ENCODE peak calls at places on chromosomes 7 and 10, in eight cellular contexts. X is progenitor cell of endocrine pancreas, F is astrocyte, T is fibroblast of villous mesenchyme, B is pancreas, Q is dorsolateral prefrontal cortex, O is foreskin keratinocyte, P is upper lobe of right lung. R is an unnamed sample.

GRCh38 chr7:118080947-118081346 is 103.0 kb upstream of the LSM8 start:
- DNase-seq in T (peak; percentile 74), Q (no peak), O (peak; percentile 94), P (no peak), B (no peak), F (peak; percentile 83), X (no peak), R (no peak)

GRCh38 chr10:110993024-110993693 is 73.8 kb downstream of the SHOC2 start:
- DNase-seq in T (peak; percentile 57), Q (no peak), O (peak; percentile 68), B (no peak), X (no peak), F (peak; percentile 94), P (no peak), R (no peak)

GRCh38 chr10:75951026-75951589 is 519.7 kb downstream of the LRMDA start:
- DNase-seq in F (no peak), X (no peak), B (no peak), P (no peak), O (no peak), Q (no peak), T (no peak), R (no peak)

GRCh38 chr10:119675483-119676170 is 24.4 kb downstream of the BAG3 start:
- DNase-seq in F (no peak), B (no peak), Q (no peak), O (no peak), X (no peak), T (no peak), P (no peak), R (no peak)

GRCh38 chr10:49614242-49615198 is 683 bp downstream of the CHAT start:
- DNase-seq in O (no peak), X (no peak), T (no peak), F (no peak), Q (peak; percentile 33), P (peak; percentile 64), B (no peak), R (peak; percentile 31)

GRCh38 chr7:11355571-11355970 is 381.9 kb downstream of the PHF14 start:
- DNase-seq in P (no peak), X (no peak), F (no peak), B (no peak), Q (no peak), T (peak; percentile 32), O (no peak), R (no peak)

GRCh38 chr10:27258838-27259532 is 18.4 kb upstream of the ACBD5 start:
- DNase-seq in Q (no peak), F (no peak), P (no peak), O (no peak), X (peak; percentile 43), T (no peak), B (peak; percentile 38), R (peak; percentile 64)

GRCh38 chr10:122461729-122462532 is 578 bp downstream of the HTRA1 start:
- DNase-seq in B (peak; percentile 66), X (no peak), F (no peak), Q (peak; percentile 65), T (no peak), P (peak; percentile 77), O (no peak), R (peak; percentile 48)

GRCh38 chr10:122172311-122173008 is 98.6 kb upstream of the BTBD16 start:
- DNase-seq in O (no peak), Q (no peak), P (peak; percentile 47), F (no peak), X (no peak), B (no peak), T (no peak), R (no peak)

GRCh38 chr7:7272294-7272693 is 90.0 kb downstream of the C1GALT1 start:
- DNase-seq in F (no peak), P (no peak), B (no peak), X (no peak), Q (no peak), O (no peak), T (no peak), R (no peak)

GRCh38 chr7:641269-641671 is 85.2 kb upstream of the DNAAF5 start:
- DNase-seq in X (no peak), Q (no peak), T (peak; percentile 84), P (no peak), O (no peak), B (no peak), F (peak; percentile 16), R (no peak)

GRCh38 chr10:83252169-83252568 is 887.1 kb upstream of the GHITM start:
- DNase-seq in O (no peak), T (no peak), Q (no peak), F (no peak), B (no peak), X (no peak), P (no peak), R (no peak)

DNA sequence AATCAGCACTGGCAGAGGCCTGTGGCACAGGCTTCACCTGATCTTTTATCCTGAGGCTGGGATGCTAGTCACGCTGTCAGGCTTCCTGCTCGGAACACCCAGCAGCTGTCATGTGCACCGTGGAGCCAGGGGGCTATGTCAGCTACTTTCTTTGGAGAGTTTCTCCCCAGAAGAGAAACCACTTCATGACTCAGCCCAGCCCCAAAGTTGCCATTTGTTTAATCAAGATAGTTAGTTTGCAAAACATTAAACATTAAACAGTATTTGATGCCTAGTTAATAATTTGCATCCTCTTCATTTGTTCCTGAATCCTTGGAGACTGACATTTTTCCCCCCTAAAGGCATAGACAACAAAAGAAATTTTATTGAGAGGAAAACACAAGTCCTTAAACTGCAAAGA is at the start of gene HABP2:
- DNase-seq in F (no peak), T (no peak), O (no peak), P (no peak), X (no peak), B (peak; percentile 34), Q (no peak), R (no peak)
- TF ChIP-seq CTCF in F (no peak), T (no peak), O (no peak), P (no peak), X (no peak), B (no peak), Q (no peak), R (no peak)

GRCh38 chr10:43221419-43222293 is 45.2 kb downstream of the RASGEF1A start:
- DNase-seq in X (no peak), T (no peak), O (no peak), Q (peak; percentile 31), F (no peak), P (peak; percentile 59), B (peak; percentile 8), R (peak; percentile 49)
- TF ChIP-seq CTCF in X (peak; percentile 31), T (peak; percentile 32), O (peak; percentile 14), Q (no peak), F (no peak), P (no peak), B (no peak), R (peak; percentile 28)

GRCh38 chr10:88865281-88865876 is 13.7 kb upstream of the ANKRD22 start:
- DNase-seq in B (no peak), T (no peak), F (no peak), Q (no peak), X (no peak), P (no peak), O (no peak), R (no peak)
- TF ChIP-seq CTCF in B (no peak), T (peak; percentile 18), F (no peak), Q (no peak), X (no peak), P (peak; percentile 20), O (peak; percentile 65), R (no peak)

GRCh38 chr7:128352138-128352537 is 8.4 kb upstream of the RBM28 start:
- DNase-seq in T (peak; percentile 21), P (peak; percentile 79), O (no peak), F (no peak), Q (peak; percentile 64), X (peak; percentile 48), B (peak; percentile 66), R (peak; percentile 17)
- TF ChIP-seq CTCF in T (peak; percentile 45), P (peak; percentile 48), O (peak; percentile 67), F (no peak), Q (peak; percentile 45), X (peak; percentile 64), B (peak; percentile 48), R (no peak)

GRCh38 chr10:36209480-36209879 is 567.4 kb upstream of the FZD8 start:
- DNase-seq in X (no peak), T (no peak), Q (no peak), B (no peak), P (no peak), F (no peak), O (no peak), R (no peak)
- TF ChIP-seq CTCF in X (no peak), T (no peak), Q (no peak), B (no peak), P (no peak), F (no peak), O (no peak), R (no peak)

GRCh38 chr7:158732483-158733219 is 28.0 kb upstream of the NCAPG2 start:
- DNase-seq in B (no peak), P (no peak), X (no peak), Q (no peak), F (no peak), T (no peak), O (no peak), R (no peak)

GRCh38 chr7:158734861-158735260 is 30.3 kb upstream of the NCAPG2 start:
- DNase-seq in T (peak; percentile 29), F (peak; percentile 73), P (no peak), X (no peak), B (no peak), O (no peak), Q (no peak), R (no peak)

GRCh38 chr7:158735935-158736334 is 31.3 kb upstream of the NCAPG2 start:
- DNase-seq in O (no peak), F (no peak), T (no peak), P (no peak), B (no peak), X (no peak), Q (no peak), R (no peak)

GRCh38 chr7:158733220-158733519 is 28.6 kb upstream of the NCAPG2 start:
- DNase-seq in B (no peak), F (no peak), T (no peak), O (no peak), Q (no peak), P (no peak), X (no peak), R (no peak)

DNA sequence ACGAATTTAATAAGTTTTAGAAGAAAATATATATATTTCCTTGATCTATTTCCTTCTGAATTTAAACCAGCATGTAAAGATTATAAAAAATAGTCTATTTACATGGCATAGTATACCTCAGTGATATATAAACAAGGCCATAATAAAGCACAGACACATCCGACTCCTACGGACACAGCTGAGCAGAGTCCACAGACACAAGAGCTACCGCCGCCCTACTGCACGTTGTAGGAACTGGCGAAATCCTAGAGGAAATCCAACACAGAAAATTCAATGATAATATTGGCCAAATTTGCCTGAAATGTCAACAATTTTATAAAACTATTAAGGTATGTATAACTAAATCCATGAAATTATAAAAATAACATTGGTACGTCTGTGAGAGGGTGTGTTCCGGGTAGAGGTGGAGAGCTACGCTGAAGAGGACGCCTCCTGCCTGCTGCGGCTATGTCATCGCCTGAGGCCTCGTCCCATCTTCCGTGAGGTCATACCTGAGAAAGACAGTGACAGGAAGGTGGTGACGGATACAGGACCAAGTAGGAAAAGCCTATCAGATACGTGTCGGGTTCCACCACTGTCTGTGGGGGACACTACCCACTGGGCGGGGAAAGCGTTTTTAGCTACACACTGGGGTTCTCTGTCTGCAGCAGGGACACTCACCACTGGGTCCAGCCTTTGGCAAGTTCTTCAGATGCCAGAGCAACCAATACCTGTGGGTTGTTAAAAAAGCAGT is 29.3 kb upstream of the NCAPG2 start:
- DNase-seq in F (no peak), Q (no peak), P (no peak), O (no peak), T (no peak), B (no peak), X (no peak), R (no peak)
- TF ChIP-seq CTCF in F (no peak), Q (no peak), P (no peak), O (peak; percentile 33), T (no peak), B (no peak), X (no peak), R (no peak)